ENCODE peak calls at places on chromosomes 11 and 22, in nine cellular contexts. I, K, N, H, Z, L, J, U and V are unnamed samples.
A peak's percentile ranks its signal among the peaks of the same experiment; 100 is the strongest.

GRCh38 chr11:68153742-68154141 is 32.6 kb upstream of the CHKA start:
- DNase-seq in I (no peak), N (no peak), H (no peak), Z (no peak), L (no peak), J (no peak), K (peak; percentile 71), U (no peak), V (no peak)

GRCh38 chr22:42964994-42965699 is 49.8 kb downstream of the PACSIN2 start:
- DNase-seq in I (no peak), Z (no peak), L (no peak), N (no peak), U (no peak), K (no peak), H (no peak), J (no peak), V (no peak)

GRCh38 chr11:34546511-34547206 is 33.1 kb upstream of the ELF5 start:
- DNase-seq in J (no peak), K (peak; percentile 11), H (no peak), I (no peak), N (no peak), L (no peak), U (no peak), Z (no peak), V (no peak)

GRCh38 chr11:65426839-65427690 is 4.5 kb downstream of the NEAT1 start:
- DNase-seq in K (peak; percentile 71), I (no peak), N (no peak), U (no peak), L (peak; percentile 81), H (no peak), Z (peak; percentile 70), J (peak; percentile 67), V (no peak)

GRCh38 chr22:38040953-38041759 is 16.0 kb upstream of the PICK1 start:
- DNase-seq in J (no peak), I (no peak), H (no peak), N (no peak), L (no peak), K (no peak), Z (no peak), U (no peak), V (no peak)

GRCh38 chr11:14927146-14927545 is 35.1 kb upstream of the CYP2R1 start:
- DNase-seq in J (no peak), U (no peak), Z (peak; percentile 42), H (no peak), N (no peak), I (no peak), K (no peak), L (no peak), V (no peak)

GRCh38 chr11:62104001-62104400 is 19.8 kb upstream of the INCENP start:
- DNase-seq in J (no peak), Z (no peak), N (no peak), H (no peak), K (no peak), I (no peak), U (no peak), L (no peak), V (no peak)

GRCh38 chr22:23526588-23527315 is 53.3 kb downstream of the IGLL1 start:
- DNase-seq in N (no peak), U (no peak), Z (no peak), L (peak; percentile 71), I (no peak), K (no peak), J (peak; percentile 44), H (no peak), V (no peak)

GRCh38 chr22:41301085-41302015 is at the start of gene ZC3H7B:
- DNase-seq in K (peak; percentile 82), U (peak; percentile 65), N (peak; percentile 27), Z (peak; percentile 66), J (peak; percentile 90), I (peak; percentile 68), L (peak; percentile 92), H (peak; percentile 57), V (peak; percentile 89)

GRCh38 chr11:17075506-17075905 is 2.0 kb downstream of the RPS13 start:
- DNase-seq in N (no peak), H (no peak), K (no peak), J (no peak), I (no peak), L (no peak), Z (no peak), U (no peak), V (no peak)

GRCh38 chr22:46675938-46676337 is 55.8 kb downstream of the GRAMD4 start:
- DNase-seq in N (no peak), L (no peak), I (no peak), U (no peak), Z (no peak), H (no peak), K (no peak), J (no peak), V (no peak)

GRCh38 chr22:41951898-41952474 is at the start of gene SMIM45:
- DNase-seq in H (no peak), K (no peak), L (no peak), I (no peak), N (no peak), U (no peak), J (no peak), Z (no peak), V (no peak)

GRCh38 chr11:126060651-126061220 is 1.9 kb downstream of the CDON start:
- DNase-seq in U (no peak), H (no peak), J (no peak), Z (no peak), K (no peak), L (no peak), I (no peak), N (no peak), V (no peak)

GRCh38 chr11:2518112-2518982 is 73.5 kb downstream of the KCNQ1 start:
- DNase-seq in N (no peak), U (no peak), J (peak; percentile 35), I (no peak), K (no peak), Z (no peak), H (no peak), L (peak; percentile 39), V (peak; percentile 24)

GRCh38 chr11:46026616-46027293 is 94.5 kb downstream of the PHF21A start:
- DNase-seq in U (no peak), Z (no peak), N (no peak), K (no peak), I (no peak), L (no peak), J (no peak), H (peak; percentile 48), V (no peak)

GRCh38 chr11:78392854-78393253 is 24.8 kb downstream of the GAB2 start:
- DNase-seq in J (no peak), H (no peak), U (no peak), L (no peak), I (no peak), N (no peak), K (no peak), Z (no peak), V (no peak)

GRCh38 chr22:28829358-28830181 is 29.2 kb upstream of the XBP1 start:
- DNase-seq in N (peak; percentile 53), U (no peak), Z (peak; percentile 27), L (peak; percentile 88), I (peak; percentile 52), J (peak; percentile 84), H (peak; percentile 24), K (peak; percentile 88), V (peak; percentile 80)

GRCh38 chr22:46107089-46107664 is 43.1 kb upstream of the PPARA start:
- DNase-seq in Z (no peak), J (peak; percentile 90), U (peak; percentile 59), H (no peak), N (no peak), I (no peak), L (no peak), K (no peak), V (peak; percentile 79)

GRCh38 chr11:64094463-64095223 is 58.9 kb downstream of the FLRT1 start:
- DNase-seq in I (no peak), Z (peak; percentile 96), N (no peak), K (no peak), U (no peak), L (no peak), H (no peak), J (peak; percentile 84), V (no peak)

GRCh38 chr11:69442807-69443137 is 38.7 kb upstream of the LINC01488 start:
- DNase-seq in H (no peak), Z (peak; percentile 63), J (no peak), I (no peak), N (no peak), K (peak; percentile 47), L (peak; percentile 62), U (no peak), V (peak; percentile 61)

GRCh38 chr22:47218671-47219070 is 456.2 kb downstream of the TBC1D22A start:
- DNase-seq in Z (no peak), I (no peak), L (no peak), U (no peak), J (peak; percentile 28), K (no peak), N (no peak), H (no peak), V (no peak)

GRCh38 chr11:70546179-70546940 is 148.0 kb downstream of the CTTN start:
- DNase-seq in J (peak; percentile 28), H (no peak), K (no peak), U (no peak), Z (no peak), I (no peak), N (no peak), L (no peak), V (no peak)

GRCh38 chr11:125165111-125165663 is 636 bp downstream of the PKNOX2 start:
- DNase-seq in H (no peak), I (no peak), N (no peak), U (no peak), L (peak; percentile 86), Z (no peak), J (peak; percentile 72), K (no peak), V (peak; percentile 65)

GRCh38 chr11:26231252-26231661 is 100.7 kb upstream of the ANO3 start:
- DNase-seq in N (peak; percentile 44), H (no peak), Z (no peak), L (no peak), J (no peak), K (no peak), U (no peak), I (no peak), V (no peak)

GRCh38 chr11:18669211-18669593 is 29.4 kb upstream of the TMEM86A start:
- DNase-seq in N (no peak), K (no peak), I (no peak), J (no peak), Z (peak; percentile 39), H (no peak), U (no peak), L (no peak), V (no peak)

GRCh38 chr11:99522467-99523173 is 501.9 kb downstream of the CNTN5 start:
- DNase-seq in H (no peak), J (no peak), I (no peak), K (no peak), L (no peak), U (no peak), Z (no peak), N (no peak), V (no peak)

GRCh38 chr22:47565607-47566006 is 803.2 kb downstream of the TBC1D22A start:
- DNase-seq in K (no peak), N (no peak), L (no peak), H (no peak), J (no peak), Z (no peak), U (no peak), I (no peak), V (no peak)